ENCODE peak calls at places on chromosome 10, in five cellular contexts. X is A549, C is aorta, Z is RWPE1, Y is WERI-Rb-1. B is an unnamed sample.

GRCh38 chr10:34666008-34666700 is 148.9 kb downstream of the PARD3 start:
- DNase-seq in X (peak; percentile 93), C (no peak), Z (peak; percentile 70), Y (peak; percentile 40), B (no peak)

GRCh38 chr10:88676283-88677060 is 12.2 kb downstream of the LIPF start:
- DNase-seq in X (no peak), C (no peak), Z (no peak), Y (no peak), B (no peak)

GRCh38 chr10:79049931-79050895 is 18.6 kb upstream of the ZMIZ1 start:
- DNase-seq in X (no peak), C (peak; percentile 41), Z (no peak), Y (no peak), B (peak; percentile 39)

GRCh38 chr10:33352154-33352553 is 17.7 kb upstream of the NRP1 start:
- DNase-seq in X (no peak), C (no peak), Z (peak; percentile 68), Y (no peak), B (no peak)

GRCh38 chr10:125768217-125768616 is 7.4 kb downstream of the MMP21 start:
- DNase-seq in X (no peak), C (no peak), Z (peak; percentile 25), Y (no peak), B (no peak)

GRCh38 chr10:35011771-35012191 is 78.4 kb downstream of the CUL2 start:
- DNase-seq in X (no peak), C (no peak), Z (no peak), Y (no peak), B (no peak)

GRCh38 chr10:86349940-86350630 is 16.5 kb downstream of the GRID1 start:
- DNase-seq in X (no peak), C (peak; percentile 57), Z (no peak), Y (no peak), B (peak; percentile 18)

GRCh38 chr10:88512599-88512998 is 70.5 kb downstream of the RNLS start:
- DNase-seq in X (no peak), C (no peak), Z (peak; percentile 5), Y (no peak), B (no peak)

GRCh38 chr10:12504176-12504575 is 154.8 kb downstream of the CAMK1D start:
- DNase-seq in X (no peak), C (peak; percentile 63), Z (no peak), Y (no peak), B (peak; percentile 40)

GRCh38 chr10:104435822-104436221 is 82.2 kb downstream of the CFAP58 start:
- DNase-seq in X (no peak), C (no peak), Z (peak; percentile 51), Y (peak; percentile 21), B (no peak)

GRCh38 chr10:63887026-63887589 is 365.9 kb downstream of the REEP3 start:
- DNase-seq in X (peak; percentile 21), C (no peak), Z (no peak), Y (no peak), B (no peak)

GRCh38 chr10:340646-341045 is 205.4 kb downstream of the ZMYND11 start:
- DNase-seq in X (no peak), C (no peak), Z (no peak), Y (no peak), B (peak; percentile 53)

GRCh38 chr10:72337039-72337629 is 17.6 kb downstream of the DNAJB12 start:
- DNase-seq in X (peak; percentile 63), C (peak; percentile 94), Z (peak; percentile 56), Y (peak; percentile 72), B (peak; percentile 88)

GRCh38 chr10:103838851-103839512 is 16.4 kb downstream of the SH3PXD2A start:
- DNase-seq in X (no peak), C (no peak), Z (no peak), Y (no peak), B (no peak)

GRCh38 chr10:35639651-35640311 is 2.3 kb downstream of the FZD8 start:
- DNase-seq in X (peak; percentile 51), C (peak; percentile 80), Z (no peak), Y (peak; percentile 19), B (peak; percentile 70)

GRCh38 chr10:24642921-24643678 is 80.6 kb downstream of the ARHGAP21 start:
- DNase-seq in X (peak; percentile 82), C (no peak), Z (peak; percentile 81), Y (peak; percentile 11), B (no peak)

GRCh38 chr10:8962249-8962648 is 907.8 kb downstream of the GATA3 start:
- DNase-seq in X (no peak), C (no peak), Z (peak; percentile 20), Y (no peak), B (no peak)

GRCh38 chr10:89504691-89505090 is 30.7 kb downstream of the SLC16A12 start:
- DNase-seq in X (no peak), C (no peak), Z (no peak), Y (no peak), B (no peak)

GRCh38 chr10:118585794-118586193 is 9.7 kb downstream of the PRLHR start:
- DNase-seq in X (no peak), C (no peak), Z (no peak), Y (no peak), B (no peak)

GRCh38 chr10:61992683-61993629 is 91.5 kb downstream of the ARID5B start:
- DNase-seq in X (peak; percentile 50), C (no peak), Z (peak; percentile 71), Y (no peak), B (no peak)

GRCh38 chr10:57696641-57697040 is 571.1 kb downstream of the IPMK start:
- DNase-seq in X (peak; percentile 81), C (no peak), Z (peak; percentile 24), Y (no peak), B (no peak)

GRCh38 chr10:60098676-60099601 is 192.6 kb upstream of the CCDC6 start:
- DNase-seq in X (peak; percentile 38), C (no peak), Z (no peak), Y (peak; percentile 38), B (no peak)

GRCh38 chr10:118962159-118962863 is 67.2 kb upstream of the NANOS1 start:
- DNase-seq in X (no peak), C (no peak), Z (no peak), Y (no peak), B (no peak)

GRCh38 chr10:66877359-66877758 is 48.5 kb upstream of the LRRTM3 start:
- DNase-seq in X (no peak), C (no peak), Z (no peak), Y (no peak), B (no peak)

GRCh38 chr10:5549462-5550249 is 24.9 kb downstream of the CALML3 start:
- DNase-seq in X (no peak), C (peak; percentile 40), Z (no peak), Y (no peak), B (peak; percentile 30)
- H3K27ac ChIP-seq in X (peak overlapping the region; percentile 96), C (no peak overlapping the region), Z (peak overlapping the region; percentile 96), Y (no peak overlapping the region), B (no peak overlapping the region)

DNA sequence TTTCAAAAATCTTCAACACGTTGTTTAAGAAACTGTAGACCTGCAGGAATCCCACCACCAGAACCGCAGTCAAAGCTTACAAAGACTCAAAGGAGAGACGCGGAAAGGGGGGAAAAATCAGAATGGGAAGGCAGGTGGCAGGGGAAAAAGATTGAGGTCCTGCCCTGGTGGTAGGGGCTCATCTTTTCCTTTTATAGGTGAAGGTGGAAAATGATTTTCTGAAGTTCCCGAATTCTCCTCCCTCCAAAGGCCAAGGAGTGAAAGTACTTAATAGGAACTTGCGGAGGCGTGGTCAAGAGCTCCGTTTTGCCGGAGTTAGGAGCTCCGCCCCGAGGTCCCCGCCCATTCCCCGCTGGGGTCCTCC is 729 bp downstream of the BBIP1 start:
- DNase-seq in X (peak; percentile 96), C (peak; percentile 99), Z (peak; percentile 99), Y (peak; percentile 96), B (peak; percentile 99)
- H3K27ac ChIP-seq in X (peak overlapping the region; percentile 95), C (peak overlapping the region; percentile 82), Z (peak overlapping the region; percentile 97), Y (peak overlapping the region; percentile 95), B (peak overlapping the region; percentile 100)

GRCh38 chr10:130717088-130717487 is 580.9 kb downstream of the GLRX3 start:
- DNase-seq in X (no peak), C (no peak), Z (no peak), Y (peak; percentile 40), B (no peak)

GRCh38 chr10:130714700-130715467 is 578.7 kb downstream of the GLRX3 start:
- DNase-seq in X (no peak), C (no peak), Z (no peak), Y (no peak), B (peak; percentile 53)

GRCh38 chr10:130713731-130714130 is 577.5 kb downstream of the GLRX3 start:
- DNase-seq in X (no peak), C (no peak), Z (no peak), Y (no peak), B (peak; percentile 31)

GRCh38 chr10:130713105-130713504 is 576.9 kb downstream of the GLRX3 start:
- DNase-seq in X (no peak), C (no peak), Z (no peak), Y (no peak), B (no peak)

GRCh38 chr10:130715686-130716670 is 579.8 kb downstream of the GLRX3 start:
- DNase-seq in X (no peak), C (no peak), Z (no peak), Y (no peak), B (peak; percentile 58)
- H3K27ac ChIP-seq in X (no peak overlapping the region), C (no peak overlapping the region), Z (no peak overlapping the region), Y (no peak overlapping the region), B (no peak overlapping the region)

DNA sequence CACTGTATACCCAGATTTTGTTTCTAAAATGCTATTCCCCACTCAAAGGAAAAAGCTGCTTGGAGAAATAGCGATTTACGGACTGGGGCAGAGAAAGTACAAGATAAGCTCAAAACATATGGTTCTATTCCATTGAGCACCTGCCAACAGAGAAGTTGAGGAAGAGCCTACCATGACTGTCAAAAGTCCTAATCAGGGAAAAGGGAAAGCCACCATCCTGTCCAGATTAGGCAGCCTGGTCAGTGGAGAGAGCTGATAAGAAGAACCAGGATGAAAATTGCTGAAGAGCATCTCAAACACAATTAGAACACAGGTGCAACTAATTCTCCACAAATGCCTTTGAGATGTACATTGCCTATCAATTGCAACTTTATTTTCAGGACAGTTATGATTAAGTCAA is 104.1 kb downstream of the MYOF start:
- DNase-seq in X (no peak), C (no peak), Z (no peak), Y (no peak), B (no peak)
- H3K27ac ChIP-seq in X (peak overlapping the region; percentile 87), C (peak overlapping the region; percentile 36), Z (no peak overlapping the region), Y (no peak overlapping the region), B (no peak overlapping the region)

GRCh38 chr10:116099031-116099430 is 174.0 kb downstream of the GFRA1 start:
- DNase-seq in X (no peak), C (no peak), Z (no peak), Y (no peak), B (no peak)
- H3K27ac ChIP-seq in X (no peak overlapping the region), C (no peak overlapping the region), Z (no peak overlapping the region), Y (no peak overlapping the region), B (no peak overlapping the region)

GRCh38 chr10:5423774-5424173 is 11.4 kb downstream of the NET1 start:
- DNase-seq in X (no peak), C (no peak), Z (no peak), Y (no peak), B (no peak)

GRCh38 chr10:5428133-5428532 is 15.8 kb downstream of the NET1 start:
- DNase-seq in X (no peak), C (no peak), Z (no peak), Y (no peak), B (no peak)

GRCh38 chr10:5419466-5420094 is 7.2 kb downstream of the NET1 start:
- DNase-seq in X (no peak), C (no peak), Z (no peak), Y (no peak), B (no peak)

GRCh38 chr10:5424751-5425150 is 12.4 kb downstream of the NET1 start:
- DNase-seq in X (no peak), C (no peak), Z (no peak), Y (no peak), B (no peak)
- H3K27ac ChIP-seq in X (no peak overlapping the region), C (peak overlapping the region; percentile 12), Z (no peak overlapping the region), Y (no peak overlapping the region), B (no peak overlapping the region)

GRCh38 chr10:28906011-28906411 is 228.7 kb downstream of the BAMBI start:
- DNase-seq in X (no peak), C (no peak), Z (no peak), Y (no peak), B (no peak)
- H3K27ac ChIP-seq in X (no peak overlapping the region), C (peak overlapping the region; percentile 5), Z (no peak overlapping the region), Y (no peak overlapping the region), B (no peak overlapping the region)